ENCODE peak calls at places on chromosomes 16 and 17, in four cellular contexts. One of them, this sample, is unnamed.

GRCh38 chr17:81726004-81726403 is 13.9 kb downstream of the SLC25A10 start:
- DNase-seq in activated naive CD8-positive, alpha-beta T cell treated with anti-CD3 and anti-CD28 coated beads, Interleukin-2, amount 50 U/mL, for 24 hours: no peak
- DNase-seq in stimulated activated naive B cell treated with anti-CD40 and anti-IgM and Interleukin-4, amounts not matched to agents 10 μg/mL and 1 μg/mL and 100 μg/mL, for 72 hours: no peak
- DNase-seq in cardiac fibroblast: no peak
- DNase-seq in this sample: no peak

GRCh38 chr17:82871056-82871775 is 31.4 kb upstream of the ZNF750 start:
- DNase-seq in activated naive CD8-positive, alpha-beta T cell treated with anti-CD3 and anti-CD28 coated beads, Interleukin-2, amount 50 U/mL, for 24 hours: peak
- DNase-seq in stimulated activated naive B cell treated with anti-CD40 and anti-IgM and Interleukin-4, amounts not matched to agents 10 μg/mL and 1 μg/mL and 100 μg/mL, for 72 hours: peak
- DNase-seq in cardiac fibroblast: peak
- DNase-seq in this sample: no peak

GRCh38 chr16:10577305-10578202 is 2.8 kb downstream of the EMP2 start:
- DNase-seq in activated naive CD8-positive, alpha-beta T cell treated with anti-CD3 and anti-CD28 coated beads, Interleukin-2, amount 50 U/mL, for 24 hours: no peak
- DNase-seq in stimulated activated naive B cell treated with anti-CD40 and anti-IgM and Interleukin-4, amounts not matched to agents 10 μg/mL and 1 μg/mL and 100 μg/mL, for 72 hours: no peak
- DNase-seq in cardiac fibroblast: peak
- DNase-seq in this sample: peak

GRCh38 chr17:41107941-41108445 is 2.8 kb downstream of the KRTAP4-9 start:
- DNase-seq in activated naive CD8-positive, alpha-beta T cell treated with anti-CD3 and anti-CD28 coated beads, Interleukin-2, amount 50 U/mL, for 24 hours: no peak
- DNase-seq in stimulated activated naive B cell treated with anti-CD40 and anti-IgM and Interleukin-4, amounts not matched to agents 10 μg/mL and 1 μg/mL and 100 μg/mL, for 72 hours: no peak
- DNase-seq in cardiac fibroblast: no peak
- DNase-seq in this sample: no peak

GRCh38 chr16:84864266-84864955 is 44.6 kb downstream of the CRISPLD2 start:
- DNase-seq in activated naive CD8-positive, alpha-beta T cell treated with anti-CD3 and anti-CD28 coated beads, Interleukin-2, amount 50 U/mL, for 24 hours: no peak
- DNase-seq in stimulated activated naive B cell treated with anti-CD40 and anti-IgM and Interleukin-4, amounts not matched to agents 10 μg/mL and 1 μg/mL and 100 μg/mL, for 72 hours: no peak
- DNase-seq in cardiac fibroblast: no peak
- DNase-seq in this sample: no peak

GRCh38 chr16:83402160-83402794 is 405.5 kb upstream of the HSBP1 start:
- DNase-seq in activated naive CD8-positive, alpha-beta T cell treated with anti-CD3 and anti-CD28 coated beads, Interleukin-2, amount 50 U/mL, for 24 hours: no peak
- DNase-seq in stimulated activated naive B cell treated with anti-CD40 and anti-IgM and Interleukin-4, amounts not matched to agents 10 μg/mL and 1 μg/mL and 100 μg/mL, for 72 hours: no peak
- DNase-seq in cardiac fibroblast: no peak
- DNase-seq in this sample: no peak

GRCh38 chr16:1791256-1791942 is 2.1 kb downstream of the IGFALS start:
- DNase-seq in activated naive CD8-positive, alpha-beta T cell treated with anti-CD3 and anti-CD28 coated beads, Interleukin-2, amount 50 U/mL, for 24 hours: no peak
- DNase-seq in stimulated activated naive B cell treated with anti-CD40 and anti-IgM and Interleukin-4, amounts not matched to agents 10 μg/mL and 1 μg/mL and 100 μg/mL, for 72 hours: no peak
- DNase-seq in cardiac fibroblast: no peak
- DNase-seq in this sample: no peak

GRCh38 chr17:58318627-58319180 is 9.9 kb downstream of the TSPOAP1 start:
- DNase-seq in activated naive CD8-positive, alpha-beta T cell treated with anti-CD3 and anti-CD28 coated beads, Interleukin-2, amount 50 U/mL, for 24 hours: no peak
- DNase-seq in stimulated activated naive B cell treated with anti-CD40 and anti-IgM and Interleukin-4, amounts not matched to agents 10 μg/mL and 1 μg/mL and 100 μg/mL, for 72 hours: no peak
- DNase-seq in cardiac fibroblast: no peak
- DNase-seq in this sample: no peak

GRCh38 chr17:78522031-78522809 is 55.0 kb downstream of the DNAH17 start:
- DNase-seq in activated naive CD8-positive, alpha-beta T cell treated with anti-CD3 and anti-CD28 coated beads, Interleukin-2, amount 50 U/mL, for 24 hours: no peak
- DNase-seq in stimulated activated naive B cell treated with anti-CD40 and anti-IgM and Interleukin-4, amounts not matched to agents 10 μg/mL and 1 μg/mL and 100 μg/mL, for 72 hours: no peak
- DNase-seq in cardiac fibroblast: no peak
- DNase-seq in this sample: no peak

GRCh38 chr17:73625006-73625405 is 19.2 kb downstream of the SDK2 start:
- DNase-seq in activated naive CD8-positive, alpha-beta T cell treated with anti-CD3 and anti-CD28 coated beads, Interleukin-2, amount 50 U/mL, for 24 hours: no peak
- DNase-seq in stimulated activated naive B cell treated with anti-CD40 and anti-IgM and Interleukin-4, amounts not matched to agents 10 μg/mL and 1 μg/mL and 100 μg/mL, for 72 hours: no peak
- DNase-seq in cardiac fibroblast: no peak
- DNase-seq in this sample: no peak